ENCODE peak calls at places on chromosomes 1 and 21, in eight cellular contexts. R is mesenchymal stem cell; T is left ventricle myocardium inferior; I is hepatocyte; D is GM12878; N is CD4-positive, CD25-positive, alpha-beta regulatory T cell; A is ovary; O is esophagus squamous epithelium. Z is an unnamed sample.

GRCh38 chr1:12654004-12654567 is 10.2 kb downstream of the AADACL4 start:
- DNase-seq in R (no peak), T (no peak), I (no peak), D (no peak), N (no peak), A (no peak), O (no peak), Z (no peak)

GRCh38 chr1:7581754-7582264 is 189.3 kb upstream of the VAMP3 start:
- DNase-seq in R (no peak), T (no peak), I (no peak), D (no peak), N (no peak), A (peak), O (no peak), Z (no peak)

GRCh38 chr1:172476218-172476811 is 32.4 kb upstream of the PIGC start:
- DNase-seq in R (no peak), T (no peak), I (peak), D (no peak), N (no peak), A (no peak), O (no peak), Z (no peak)

GRCh38 chr1:71242239-71242638 is 161.4 kb upstream of the ZRANB2 start:
- DNase-seq in R (no peak), T (no peak), I (no peak), D (no peak), N (no peak), A (no peak), O (no peak), Z (no peak)

GRCh38 chr1:16009678-16010077 is 5.6 kb downstream of the SRARP start:
- DNase-seq in R (no peak), T (no peak), I (no peak), D (no peak), N (no peak), A (peak), O (no peak), Z (no peak)

GRCh38 chr1:6634278-6635052 is 9.8 kb downstream of the THAP3 start:
- DNase-seq in R (peak), T (peak), I (peak), D (no peak), N (peak), A (peak), O (no peak), Z (no peak)

GRCh38 chr1:69388044-69388443 is 179.7 kb upstream of the LRRC7 start:
- DNase-seq in R (no peak), T (no peak), I (no peak), D (no peak), N (no peak), A (no peak), O (no peak), Z (no peak)

GRCh38 chr1:36366091-36366661 is 19.5 kb downstream of the STK40 start:
- DNase-seq in R (peak), T (peak), I (peak), D (no peak), N (peak), A (peak), O (no peak), Z (peak)

GRCh38 chr1:112603012-112603411 is 15.9 kb downstream of the ST7L start:
- DNase-seq in R (no peak), T (no peak), I (no peak), D (no peak), N (no peak), A (no peak), O (no peak), Z (no peak)

GRCh38 chr1:89311757-89312156 is 39.1 kb upstream of the GBP5 start:
- DNase-seq in R (peak), T (no peak), I (no peak), D (no peak), N (no peak), A (no peak), O (no peak), Z (no peak)

GRCh38 chr21:45641480-45642035 is 2.0 kb upstream of the PCBP3 start:
- DNase-seq in R (peak), T (no peak), I (no peak), D (no peak), N (no peak), A (peak), O (no peak), Z (no peak)

GRCh38 chr21:39564200-39564599 is 48.5 kb upstream of the B3GALT5 start:
- DNase-seq in R (no peak), T (peak), I (no peak), D (no peak), N (no peak), A (no peak), O (no peak), Z (no peak)

GRCh38 chr1:167750641-167751040 is 28.9 kb downstream of the MPZL1 start:
- DNase-seq in R (no peak), T (no peak), I (no peak), D (no peak), N (no peak), A (no peak), O (no peak), Z (no peak)

GRCh38 chr1:230826166-230826875 is 42.0 kb downstream of the C1orf198 start:
- DNase-seq in R (no peak), T (no peak), I (no peak), D (no peak), N (no peak), A (no peak), O (no peak), Z (no peak)

GRCh38 chr21:27838585-27838984 is 871.7 kb upstream of the ADAMTS5 start:
- DNase-seq in R (no peak), T (no peak), I (no peak), D (no peak), N (no peak), A (no peak), O (no peak), Z (no peak)

GRCh38 chr1:167544447-167544846 is 9.1 kb downstream of the CREG1 start:
- DNase-seq in R (no peak), T (no peak), I (no peak), D (no peak), N (no peak), A (no peak), O (no peak), Z (no peak)

GRCh38 chr1:92909321-92909720 is 51.9 kb downstream of the DIPK1A start:
- DNase-seq in R (peak), T (no peak), I (no peak), D (no peak), N (no peak), A (no peak), O (no peak), Z (no peak)

GRCh38 chr1:83961571-83962295 is 37.2 kb downstream of the TTLL7 start:
- DNase-seq in R (no peak), T (no peak), I (no peak), D (no peak), N (no peak), A (no peak), O (no peak), Z (no peak)

GRCh38 chr1:161691846-161692245 is 15.2 kb upstream of the FCRLA start:
- DNase-seq in R (no peak), T (no peak), I (no peak), D (no peak), N (no peak), A (no peak), O (no peak), Z (no peak)

GRCh38 chr21:34558166-34558565 is 46.2 kb upstream of the KCNE1 start:
- DNase-seq in R (no peak), T (no peak), I (no peak), D (no peak), N (no peak), A (no peak), O (no peak), Z (no peak)

DNA sequence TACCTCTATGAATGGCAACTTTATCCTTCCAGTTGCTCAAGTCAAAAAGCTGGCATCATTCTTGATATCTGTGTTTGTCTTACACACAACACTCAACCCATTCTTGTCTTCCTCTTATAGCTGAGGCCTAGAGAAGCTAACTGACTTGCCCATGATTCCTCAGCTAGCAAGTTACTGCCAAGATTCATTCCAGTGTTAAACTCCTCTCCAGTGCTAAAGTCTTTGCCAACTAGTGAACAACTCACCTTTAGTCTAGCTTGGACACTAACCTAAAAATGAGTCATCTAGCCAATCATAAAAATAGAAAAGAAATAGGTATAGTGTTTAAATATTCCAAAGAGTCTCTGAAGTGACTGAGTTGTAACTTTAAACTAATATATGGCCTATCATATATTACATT is 45.6 kb upstream of the RGS2 start:
- DNase-seq in R (peak), T (no peak), I (no peak), D (no peak), N (no peak), A (no peak), O (no peak), Z (no peak)
- H3K27ac ChIP-seq in R (no peak), T (no peak), I (no peak), D (no peak), N (no peak), A (no peak), O (no peak), Z (no peak)

GRCh38 chr21:31476551-31477120 is 132.6 kb upstream of the TIAM1 start:
- DNase-seq in R (peak), T (no peak), I (no peak), D (no peak), N (no peak), A (no peak), O (no peak), Z (no peak)
- H3K27ac ChIP-seq in R (no peak), T (no peak), I (no peak), D (no peak), N (no peak), A (no peak), O (no peak), Z (no peak)

GRCh38 chr1:227754958-227755357 is 19.7 kb downstream of the SNAP47 start:
- DNase-seq in R (no peak), T (no peak), I (no peak), D (no peak), N (no peak), A (no peak), O (no peak), Z (no peak)
- H3K27ac ChIP-seq in R (no peak), T (peak), I (no peak), D (no peak), N (no peak), A (peak), O (no peak), Z (no peak)

GRCh38 chr1:178283409-178283808 is 189.5 kb downstream of the RASAL2 start:
- DNase-seq in R (peak), T (no peak), I (no peak), D (no peak), N (no peak), A (no peak), O (no peak), Z (no peak)

GRCh38 chr1:178282949-178283367 is 189.1 kb downstream of the RASAL2 start:
- DNase-seq in R (peak), T (no peak), I (peak), D (no peak), N (no peak), A (no peak), O (no peak), Z (no peak)

GRCh38 chr1:178278135-178278534 is 184.2 kb downstream of the RASAL2 start:
- DNase-seq in R (peak), T (no peak), I (peak), D (no peak), N (no peak), A (no peak), O (no peak), Z (no peak)

GRCh38 chr1:178279287-178279686 is 185.4 kb downstream of the RASAL2 start:
- DNase-seq in R (no peak), T (no peak), I (no peak), D (no peak), N (no peak), A (no peak), O (no peak), Z (no peak)

DNA sequence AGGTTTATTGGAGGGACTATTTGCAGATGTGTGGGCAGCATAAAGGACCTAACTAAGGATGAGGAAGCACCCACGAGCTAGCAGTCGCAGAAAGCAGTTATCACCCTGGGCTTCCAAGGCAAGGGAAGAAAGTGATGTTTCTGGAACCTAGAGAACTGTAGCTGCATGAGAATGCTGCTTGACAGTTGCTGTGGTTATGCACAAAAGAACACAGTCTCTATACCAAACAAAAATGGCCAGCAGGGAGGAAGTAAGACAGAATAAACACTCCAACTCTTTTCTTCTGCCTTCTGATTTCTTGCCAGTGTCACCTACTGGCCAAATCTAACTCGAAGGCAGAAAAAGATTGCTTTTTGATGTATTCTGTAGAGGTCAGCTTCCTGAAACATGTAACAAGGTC is 190.2 kb downstream of the RASAL2 start:
- DNase-seq in R (peak), T (no peak), I (no peak), D (no peak), N (no peak), A (no peak), O (no peak), Z (no peak)
- H3K27ac ChIP-seq in R (no peak), T (peak), I (no peak), D (no peak), N (no peak), A (no peak), O (no peak), Z (no peak)

DNA sequence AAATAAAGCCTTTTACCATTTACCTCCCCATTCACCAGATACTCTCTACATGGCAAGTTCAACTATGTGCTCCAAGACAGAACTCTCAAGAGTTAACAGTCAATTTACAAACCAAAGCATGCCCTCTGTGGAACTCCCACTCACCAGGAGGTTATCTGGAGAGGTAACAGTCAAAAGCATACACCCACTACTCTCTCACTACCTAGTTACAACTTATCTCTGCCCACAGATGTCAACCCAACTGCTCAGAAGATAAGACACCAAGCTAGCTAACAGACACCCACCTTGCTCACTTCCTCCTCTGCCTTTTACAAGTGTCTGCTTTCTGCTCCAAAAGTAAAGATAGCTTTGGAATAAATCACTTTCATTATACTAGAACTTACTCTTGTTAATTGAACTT is 131.0 kb downstream of the TRIM33 start:
- DNase-seq in R (no peak), T (no peak), I (no peak), D (no peak), N (no peak), A (no peak), O (no peak), Z (no peak)
- H3K27ac ChIP-seq in R (no peak), T (no peak), I (no peak), D (no peak), N (no peak), A (no peak), O (no peak), Z (no peak)

GRCh38 chr1:185249563-185249962 is 67.5 kb downstream of the IVNS1ABP start:
- DNase-seq in R (no peak), T (no peak), I (no peak), D (no peak), N (no peak), A (no peak), O (no peak), Z (no peak)
- H3K27ac ChIP-seq in R (no peak), T (peak), I (no peak), D (no peak), N (no peak), A (no peak), O (no peak), Z (no peak)

GRCh38 chr1:218930879-218931278 is 242.8 kb upstream of the LYPLAL1 start:
- DNase-seq in R (peak), T (no peak), I (no peak), D (no peak), N (no peak), A (no peak), O (no peak), Z (no peak)

GRCh38 chr1:218930472-218930871 is 243.2 kb upstream of the LYPLAL1 start:
- DNase-seq in R (no peak), T (no peak), I (no peak), D (no peak), N (no peak), A (no peak), O (no peak), Z (no peak)

GRCh38 chr1:218933526-218933925 is 240.2 kb upstream of the LYPLAL1 start:
- DNase-seq in R (no peak), T (no peak), I (no peak), D (no peak), N (no peak), A (no peak), O (no peak), Z (no peak)

GRCh38 chr1:218930000-218930399 is 243.7 kb upstream of the LYPLAL1 start:
- DNase-seq in R (no peak), T (no peak), I (no peak), D (no peak), N (no peak), A (no peak), O (no peak), Z (no peak)

GRCh38 chr1:218931331-218931730 is 242.3 kb upstream of the LYPLAL1 start:
- DNase-seq in R (no peak), T (no peak), I (no peak), D (no peak), N (no peak), A (no peak), O (no peak), Z (no peak)
- H3K27ac ChIP-seq in R (no peak), T (no peak), I (peak), D (no peak), N (no peak), A (no peak), O (no peak), Z (no peak)

DNA sequence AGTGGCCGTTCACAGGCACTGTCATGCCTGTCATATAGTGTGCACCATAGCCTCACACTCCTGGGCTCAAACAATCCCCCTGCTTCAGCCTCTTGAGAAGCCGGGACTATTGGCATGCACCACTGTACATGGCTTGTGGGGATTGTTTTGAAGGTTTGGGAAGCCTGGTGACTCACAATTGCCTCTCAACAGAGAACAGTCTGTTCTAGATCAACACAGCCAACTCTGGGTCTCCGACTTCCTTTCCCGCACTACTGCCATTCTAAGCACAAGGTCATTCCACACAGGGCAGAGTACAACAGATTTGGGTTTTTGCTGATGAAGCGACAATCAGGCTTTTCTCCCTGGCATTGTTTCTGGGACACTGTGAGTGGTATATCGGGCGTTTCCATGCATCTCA is 15.5 kb upstream of the AHCTF1 start:
- DNase-seq in R (peak), T (peak), I (peak), D (no peak), N (no peak), A (peak), O (no peak), Z (no peak)
- H3K27ac ChIP-seq in R (no peak), T (peak), I (peak), D (no peak), N (no peak), A (peak), O (peak), Z (no peak)